ENCODE peak calls at places on chromosomes 6 and 20, in five cellular contexts. K, W, T, P and U are unnamed samples.

GRCh38 chr6:6885521-6886088 is 222.2 kb upstream of the RREB1 start:
- DNase-seq in K (peak), W (no peak), T (no peak), P (no peak), U (no peak)

GRCh38 chr6:33732819-33733218 is 13.9 kb downstream of the IP6K3 start:
- DNase-seq in K (no peak), W (no peak), T (no peak), P (no peak), U (peak)

GRCh38 chr6:26394289-26394688 is 7.8 kb upstream of the BTN3A1 start:
- DNase-seq in K (no peak), W (peak), T (no peak), P (no peak), U (no peak)

GRCh38 chr6:44855562-44856494 is 468.3 kb downstream of the CDC5L start:
- DNase-seq in K (no peak), W (no peak), T (no peak), P (no peak), U (no peak)

GRCh38 chr6:19465240-19465639 is 371.9 kb upstream of the ID4 start:
- DNase-seq in K (no peak), W (no peak), T (no peak), P (no peak), U (no peak)

GRCh38 chr6:121482751-121483150 is 47.3 kb downstream of the GJA1 start:
- DNase-seq in K (no peak), W (no peak), T (no peak), P (no peak), U (no peak)

GRCh38 chr6:53192590-53193232 is 44.1 kb upstream of the GCM1 start:
- DNase-seq in K (no peak), W (no peak), T (no peak), P (no peak), U (peak)

GRCh38 chr20:48745330-48745729 is 82.5 kb downstream of the PREX1 start:
- DNase-seq in K (no peak), W (no peak), T (no peak), P (no peak), U (peak)

GRCh38 chr6:25085761-25086160 is 150.0 kb upstream of the RIPOR2 start:
- DNase-seq in K (no peak), W (no peak), T (no peak), P (no peak), U (no peak)

GRCh38 chr6:33297406-33297955 is 1.3 kb downstream of the RGL2 start:
- DNase-seq in K (peak), W (no peak), T (peak), P (no peak), U (peak)

GRCh38 chr6:2158596-2159271 is 86.7 kb downstream of the GMDS start:
- DNase-seq in K (peak), W (peak), T (no peak), P (no peak), U (peak)

GRCh38 chr20:63628246-63628975 is 1.5 kb upstream of the GMEB2 start:
- DNase-seq in K (peak), W (peak), T (peak), P (peak), U (peak)

GRCh38 chr20:39623584-39624234 is 661.6 kb downstream of the DHX35 start:
- DNase-seq in K (no peak), W (no peak), T (no peak), P (no peak), U (no peak)

GRCh38 chr20:39624316-39624715 is 662.2 kb downstream of the DHX35 start:
- DNase-seq in K (no peak), W (no peak), T (no peak), P (no peak), U (no peak)

GRCh38 chr20:39619386-39619785 is 657.2 kb downstream of the DHX35 start:
- DNase-seq in K (no peak), W (no peak), T (no peak), P (no peak), U (no peak)
- TF ChIP-seq JUND in K (no peak), W (no peak), T (no peak), P (no peak), U (no peak)

GRCh38 chr6:42001506-42001905 is 48.8 kb upstream of the TAF8 start:
- DNase-seq in K (no peak), W (no peak), T (no peak), P (no peak), U (no peak)
- TF ChIP-seq JUND in K (no peak), W (no peak), T (no peak), P (no peak), U (no peak)

GRCh38 chr6:28985396-28986164 is 19.5 kb downstream of the ZNF311 start:
- DNase-seq in K (peak), W (peak), T (peak), P (no peak), U (peak)
- TF ChIP-seq JUND in K (no peak), W (no peak), T (no peak), P (no peak), U (no peak)

DNA sequence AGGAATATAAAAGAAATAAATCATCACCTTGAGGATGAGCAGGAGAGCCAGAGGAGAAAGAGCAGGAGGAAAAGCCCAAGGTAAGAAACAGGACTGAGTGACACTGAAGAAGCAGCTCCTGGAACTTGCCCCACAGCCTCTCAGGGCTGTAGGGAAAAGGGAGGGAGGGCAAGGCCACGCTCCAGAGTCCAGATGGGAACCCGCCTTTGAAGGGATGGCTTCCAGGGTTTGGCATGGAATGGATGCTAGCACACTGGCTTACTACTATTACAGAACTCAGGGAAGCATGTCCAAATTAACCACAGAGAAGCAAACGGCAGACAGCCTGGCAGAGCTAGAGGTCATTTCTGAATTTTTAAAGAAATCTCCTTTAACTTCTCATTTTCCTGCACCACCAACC is 26.8 kb downstream of the RALGAPA2 start:
- DNase-seq in K (no peak), W (no peak), T (no peak), P (no peak), U (no peak)
- TF ChIP-seq JUND in K (no peak), W (no peak), T (no peak), P (no peak), U (no peak)

GRCh38 chr6:54493138-54493537 is 184.9 kb downstream of the TINAG start:
- DNase-seq in K (no peak), W (peak), T (no peak), P (no peak), U (no peak)
- TF ChIP-seq JUND in K (no peak), W (peak), T (peak), P (no peak), U (no peak)

DNA sequence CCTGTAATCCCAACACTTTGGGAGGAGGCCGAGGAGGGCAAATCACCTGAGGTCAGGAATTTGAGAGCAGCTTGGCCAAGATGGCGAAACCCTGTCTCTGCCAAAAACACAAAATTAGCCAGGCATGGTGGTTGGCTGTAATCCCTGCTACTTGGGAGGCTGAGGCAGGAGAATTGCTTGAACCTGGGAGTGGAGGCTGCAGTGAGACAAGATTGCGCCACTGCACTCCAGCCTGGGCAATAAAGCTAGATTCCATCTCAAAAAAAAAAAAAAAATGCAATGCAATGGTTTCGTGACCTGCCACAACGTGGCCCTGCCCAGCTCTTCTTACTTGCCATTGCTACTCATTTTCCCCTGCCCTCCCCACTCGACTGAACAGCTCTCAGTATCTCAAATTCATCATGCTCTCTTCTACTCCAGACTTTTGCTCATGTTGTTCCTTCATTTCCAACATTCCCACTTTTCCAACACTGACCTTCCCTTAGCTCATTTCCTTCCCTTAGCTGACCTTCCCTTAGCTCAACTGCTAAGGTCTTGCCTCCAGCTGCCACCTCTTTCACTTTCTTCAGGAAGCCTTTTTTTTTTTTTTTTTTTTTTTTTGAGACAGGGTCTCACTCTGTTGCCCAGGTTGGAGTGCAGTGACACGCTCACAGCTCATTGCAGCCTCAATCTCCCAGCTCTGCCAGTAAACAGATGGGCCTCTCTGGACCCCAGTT is 2.1 kb upstream of the MTHFD1L start:
- DNase-seq in K (no peak), W (no peak), T (no peak), P (no peak), U (no peak)
- TF ChIP-seq JUND in K (no peak), W (no peak), T (no peak), P (no peak), U (no peak)

GRCh38 chr6:57265755-57266221 is 43.7 kb upstream of the RAB23 start:
- DNase-seq in K (no peak), W (no peak), T (no peak), P (no peak), U (no peak)

GRCh38 chr6:57262901-57263694 is 41.0 kb upstream of the RAB23 start:
- DNase-seq in K (no peak), W (no peak), T (no peak), P (no peak), U (no peak)

GRCh38 chr6:57259064-57259463 is 37.0 kb upstream of the RAB23 start:
- DNase-seq in K (no peak), W (no peak), T (no peak), P (no peak), U (no peak)

GRCh38 chr6:57261896-57262295 is 39.8 kb upstream of the RAB23 start:
- DNase-seq in K (no peak), W (no peak), T (no peak), P (no peak), U (no peak)

DNA sequence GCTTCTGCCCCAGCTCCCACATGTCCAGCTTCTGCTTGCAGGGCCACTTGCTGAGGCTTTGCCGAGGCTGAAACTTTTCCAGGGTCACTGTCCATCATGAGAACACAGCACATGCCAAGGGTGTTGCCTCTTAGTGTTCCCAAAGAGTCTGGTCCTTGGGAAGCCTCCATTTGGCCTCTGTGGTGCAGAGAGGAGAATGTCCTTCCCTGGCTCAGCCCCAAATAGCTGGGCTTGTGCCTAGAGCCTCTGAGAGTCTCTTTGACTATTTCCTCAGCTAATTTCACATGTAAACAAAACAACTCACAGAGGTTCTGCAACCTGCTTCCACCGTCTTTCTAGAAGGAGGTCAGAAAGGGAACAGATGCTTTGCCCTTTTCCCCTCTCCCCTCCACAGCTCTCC is 40.4 kb upstream of the RAB23 start:
- DNase-seq in K (no peak), W (no peak), T (no peak), P (no peak), U (no peak)
- TF ChIP-seq JUND in K (no peak), W (no peak), T (no peak), P (no peak), U (no peak)